ENCODE peak calls at places on chromosomes 4 and X, in six cellular contexts. Z, H, S, D, K and R are unnamed samples.

GRCh38 chr4:36328130-36328529 is 46.7 kb downstream of the DTHD1 start:
- DNase-seq in D (no peak), S (no peak), H (no peak), Z (no peak), K (no peak), R (no peak)

GRCh38 chr4:184811484-184812180 is 14.1 kb downstream of the ACSL1 start:
- DNase-seq in Z (peak), K (no peak), H (no peak), S (no peak), D (no peak), R (no peak)

GRCh38 chr4:108796173-108796572 is 33.3 kb upstream of the ETNPPL start:
- DNase-seq in K (no peak), Z (no peak), H (no peak), S (no peak), D (no peak), R (no peak)

GRCh38 chr4:53987761-53988171 is 76.6 kb downstream of the CHIC2 start:
- DNase-seq in S (no peak), D (no peak), K (peak), H (no peak), Z (no peak), R (no peak)

GRCh38 chr4:70703695-70704332 is 15.5 kb downstream of the UTP3 start:
- DNase-seq in K (peak), D (peak), S (peak), H (no peak), Z (no peak), R (no peak)

GRCh38 chrX:128816919-128817318 is 706.4 kb downstream of the SMARCA1 start:
- DNase-seq in D (no peak), Z (no peak), H (no peak), K (no peak), S (no peak), R (no peak)

GRCh38 chrX:36867143-36867542 is 141.0 kb upstream of the FAM47C start:
- DNase-seq in Z (no peak), K (peak), D (no peak), S (peak), H (peak), R (no peak)

GRCh38 chr4:76882630-76883029 is 15.3 kb downstream of the SOWAHB start:
- DNase-seq in K (no peak), S (no peak), Z (no peak), H (no peak), D (no peak), R (no peak)

GRCh38 chr4:8756816-8757215 is 114.8 kb downstream of the HMX1 start:
- DNase-seq in Z (no peak), S (no peak), D (no peak), K (no peak), H (no peak), R (no peak)

GRCh38 chr4:2062808-2063524 is 3.8 kb downstream of the NAT8L start:
- DNase-seq in D (peak), Z (no peak), K (no peak), S (no peak), H (no peak), R (no peak)

GRCh38 chr4:6806924-6807676 is 24.6 kb downstream of the KIAA0232 start:
- DNase-seq in D (no peak), Z (no peak), H (no peak), K (peak), S (no peak), R (no peak)

GRCh38 chrX:38220024-38220935 is at the start of gene SRPX:
- DNase-seq in K (peak), Z (peak), S (peak), H (peak), D (no peak), R (no peak)

GRCh38 chr4:733631-733980 is 28.0 kb downstream of the PCGF3 start:
- DNase-seq in Z (no peak), K (no peak), S (no peak), H (no peak), D (no peak), R (no peak)

GRCh38 chrX:45623266-45623665 is 422.6 kb upstream of the DIPK2B start:
- DNase-seq in K (peak), S (no peak), D (no peak), H (no peak), Z (no peak), R (no peak)

GRCh38 chr4:38056024-38056685 is 96.0 kb downstream of the PTTG2 start:
- DNase-seq in K (no peak), Z (no peak), D (no peak), S (no peak), H (no peak), R (no peak)

GRCh38 chr4:158282252-158282651 is 72.0 kb downstream of the TMEM144 start:
- DNase-seq in S (no peak), Z (no peak), H (no peak), K (peak), D (no peak), R (no peak)

GRCh38 chrX:30488092-30488491 is 89.5 kb downstream of the TASL start:
- DNase-seq in H (peak), K (no peak), D (no peak), S (peak), Z (no peak), R (no peak)

GRCh38 chr4:152747444-152747843 is 32.1 kb downstream of the TIGD4 start:
- DNase-seq in S (no peak), K (no peak), H (no peak), D (no peak), Z (no peak), R (no peak)

GRCh38 chrX:13220916-13221315 is 98.9 kb downstream of the ATXN3L start:
- DNase-seq in D (no peak), S (peak), K (peak), Z (no peak), H (peak), R (no peak)

GRCh38 chr4:105140684-105141490 is 5.8 kb upstream of the TET2 start:
- DNase-seq in K (peak), Z (no peak), S (peak), H (no peak), D (peak), R (no peak)

GRCh38 chr4:153465583-153465921 is 608 bp upstream of the TMEM131L start:
- DNase-seq in D (no peak), S (peak), Z (peak), K (peak), H (peak), R (peak)

GRCh38 chr4:123266221-123266620 is 130.4 kb upstream of the SPRY1 start:
- DNase-seq in K (no peak), D (no peak), S (no peak), H (no peak), Z (no peak), R (no peak)

GRCh38 chr4:16197842-16198241 is 28.4 kb downstream of the TAPT1 start:
- DNase-seq in D (no peak), S (no peak), K (no peak), Z (no peak), H (no peak), R (no peak)

GRCh38 chrX:124680287-124680686 is 333.9 kb downstream of the SH2D1A start:
- DNase-seq in S (no peak), H (no peak), Z (no peak), D (no peak), K (no peak), R (no peak)

GRCh38 chrX:12327836-12328235 is 189.6 kb downstream of the FRMPD4 start:
- DNase-seq in Z (no peak), K (no peak), S (no peak), D (no peak), H (no peak), R (no peak)

GRCh38 chr4:48194986-48195773 is 61.1 kb upstream of the TXK start:
- DNase-seq in S (no peak), D (no peak), H (no peak), Z (no peak), K (peak), R (no peak)

GRCh38 chr4:17310269-17310652 is 201.6 kb downstream of the QDPR start:
- DNase-seq in D (no peak), H (no peak), S (no peak), K (peak), Z (no peak), R (no peak)

GRCh38 chr4:71729856-71730255 is 54.0 kb downstream of the GC start:
- DNase-seq in H (no peak), D (no peak), K (no peak), S (no peak), Z (no peak), R (no peak)

GRCh38 chr4:808860-809570 is 16.9 kb downstream of the CPLX1 start:
- DNase-seq in D (no peak), K (no peak), Z (no peak), S (no peak), H (no peak), R (no peak)

GRCh38 chr4:158729716-158730559 is 6.7 kb upstream of the PPID start:
- DNase-seq in Z (peak), S (peak), H (peak), D (peak), K (peak), R (peak)

GRCh38 chr4:101237773-101238172 is 109.6 kb downstream of the PPP3CA start:
- DNase-seq in D (no peak), Z (no peak), K (no peak), S (no peak), H (no peak), R (no peak)

GRCh38 chr4:2419814-2420213 is 1.1 kb downstream of the CFAP99 start:
- DNase-seq in K (no peak), D (no peak), S (no peak), H (no peak), Z (no peak), R (no peak)

GRCh38 chrX:28039258-28039657 is 58.0 kb upstream of the DCAF8L1 start:
- DNase-seq in K (no peak), Z (no peak), D (no peak), S (no peak), H (no peak), R (no peak)

GRCh38 chr4:66855956-66856355 is 689.3 kb downstream of the CENPC start:
- DNase-seq in Z (no peak), K (no peak), D (no peak), S (no peak), H (no peak), R (no peak)

GRCh38 chrX:155951237-155951789 is 46.2 kb upstream of the IL9R start:
- DNase-seq in D (no peak), S (no peak), K (no peak), H (no peak), Z (no peak), R (no peak)

GRCh38 chr4:77591532-77591931 is 14.1 kb upstream of the CXCL13 start:
- DNase-seq in K (no peak), D (no peak), S (no peak), Z (no peak), H (no peak), R (no peak)

GRCh38 chr4:133081246-133081645 is 67.8 kb upstream of the PCDH10 start:
- DNase-seq in D (no peak), K (no peak), Z (no peak), H (no peak), S (no peak), R (no peak)

GRCh38 chr4:173436149-173436579 is 37.2 kb upstream of the SCRG1 start:
- DNase-seq in Z (no peak), H (no peak), S (no peak), K (peak), D (no peak), R (no peak)

GRCh38 chrX:68018248-68019203 is 414.8 kb downstream of the OPHN1 start:
- DNase-seq in D (no peak), Z (no peak), K (peak), H (no peak), S (peak), R (no peak)
- TF ChIP-seq CTCF in D (no peak), Z (peak), K (peak), H (no peak), S (peak), R (no peak)

DNA sequence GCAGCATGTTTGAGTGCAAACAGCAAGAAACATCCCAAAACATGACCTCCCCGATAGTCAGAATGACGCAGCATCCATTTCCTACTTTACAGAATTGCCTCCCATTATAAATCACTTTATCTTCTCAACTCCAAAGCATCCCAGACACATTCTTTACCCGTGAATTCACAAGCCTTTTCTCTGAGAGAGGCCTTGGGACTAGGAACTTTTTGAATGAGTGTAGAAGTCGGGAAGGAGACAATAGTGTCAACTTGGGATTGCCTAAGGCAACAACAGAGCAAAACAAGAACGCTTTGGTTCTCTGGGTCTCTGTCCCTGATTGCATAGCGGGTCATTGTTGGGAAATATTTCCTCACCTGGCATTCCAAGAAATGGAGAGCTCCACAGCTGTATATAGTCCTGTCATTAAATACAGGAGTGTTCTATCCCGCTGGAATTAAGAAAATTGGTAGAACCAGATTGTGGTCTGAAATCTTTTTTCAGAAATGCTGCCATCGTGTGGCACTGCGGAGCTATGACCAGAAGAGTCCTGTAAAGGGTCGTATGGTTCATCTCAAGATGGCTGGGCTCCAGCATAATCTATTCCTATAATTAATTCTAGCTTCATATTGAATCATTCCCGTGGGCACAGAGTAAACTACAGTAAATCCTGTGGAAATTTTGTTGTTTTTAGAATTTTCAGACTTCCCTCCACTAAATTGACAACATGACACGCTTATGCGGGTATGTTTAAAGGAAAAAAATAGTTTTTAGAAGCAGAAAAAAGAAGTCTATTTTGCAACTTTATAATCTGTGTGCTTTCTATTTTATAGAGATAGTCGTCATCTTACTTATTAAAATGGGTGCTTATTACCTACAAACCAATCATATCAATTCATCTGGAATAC is 2.0 kb upstream of the SPP1 start:
- DNase-seq in S (peak), H (peak), D (peak), K (peak), Z (peak), R (no peak)
- TF ChIP-seq CTCF in S (no peak), H (peak), D (peak), K (peak), Z (peak), R (peak)

DNA sequence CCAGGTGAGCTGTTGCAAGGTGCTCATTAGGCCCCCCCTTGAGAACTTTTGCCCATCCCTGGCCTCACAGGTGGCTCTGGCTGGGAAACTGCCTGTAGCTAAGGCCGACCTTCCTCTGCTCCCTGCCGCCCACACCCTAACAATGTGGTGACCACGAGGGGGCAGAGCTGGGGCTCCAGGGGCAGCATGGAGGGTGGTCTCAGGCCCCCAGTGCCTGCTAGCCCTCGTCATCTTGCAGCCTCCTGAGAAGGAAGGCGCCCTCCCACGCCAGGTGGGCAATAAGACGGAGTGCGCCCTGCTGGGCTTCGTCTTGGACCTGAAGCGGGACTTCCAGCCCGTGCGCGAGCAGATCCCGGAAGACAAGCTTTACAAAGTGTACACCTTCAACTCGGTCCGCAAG is 32.4 kb downstream of the ATP2B3 start:
- DNase-seq in Z (no peak), S (no peak), D (no peak), K (no peak), H (no peak), R (no peak)
- TF ChIP-seq CTCF in Z (no peak), S (peak), D (no peak), K (no peak), H (no peak), R (no peak)

GRCh38 chrX:101803451-101803850 is 128.4 kb downstream of the ZMAT1 start:
- DNase-seq in D (no peak), S (no peak), K (no peak), H (no peak), Z (no peak), R (no peak)
- TF ChIP-seq CTCF in D (peak), S (no peak), K (peak), H (peak), Z (peak), R (no peak)

GRCh38 chr4:107153956-107154355 is 117.8 kb upstream of the DKK2 start:
- DNase-seq in Z (no peak), K (peak), S (no peak), D (no peak), H (no peak), R (no peak)

GRCh38 chr4:107155366-107155765 is 119.3 kb upstream of the DKK2 start:
- DNase-seq in K (no peak), D (no peak), S (no peak), H (no peak), Z (no peak), R (no peak)

GRCh38 chr4:107156443-107156842 is 120.3 kb upstream of the DKK2 start:
- DNase-seq in Z (no peak), K (no peak), S (no peak), D (no peak), H (no peak), R (no peak)

GRCh38 chr4:107151173-107151572 is 115.1 kb upstream of the DKK2 start:
- DNase-seq in H (no peak), Z (no peak), S (no peak), K (no peak), D (no peak), R (no peak)

DNA sequence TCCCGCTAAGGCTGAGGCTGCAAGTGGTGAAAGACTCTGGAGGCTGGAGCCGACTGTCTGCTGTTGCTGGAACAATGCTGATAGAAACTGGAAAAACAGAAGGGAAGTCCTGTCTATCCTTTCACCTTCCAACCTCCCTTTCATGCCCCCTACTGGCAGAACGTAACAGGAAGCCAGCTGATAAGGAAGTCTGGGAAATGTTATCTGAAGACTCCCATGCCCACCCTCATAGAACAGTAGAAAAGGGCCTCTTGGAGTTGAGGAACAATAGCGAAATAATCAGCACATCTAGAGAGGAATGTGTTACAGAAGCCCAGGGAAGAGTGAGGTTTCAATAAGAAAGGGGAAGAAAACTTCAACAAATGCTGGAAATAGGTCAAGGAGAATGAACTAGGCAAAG is 117.1 kb upstream of the DKK2 start:
- DNase-seq in D (no peak), K (no peak), Z (no peak), S (no peak), H (no peak), R (no peak)
- TF ChIP-seq CTCF in D (no peak), K (peak), Z (peak), S (no peak), H (peak), R (no peak)